ENCODE peak calls at places on chromosomes 1 and 21, in five cellular contexts. One of them, this sample, is unnamed.

GRCh38 chr1:193762276-193762675 is 575.9 kb upstream of the B3GALT2 start:
- DNase-seq in neuronal stem cell: no peak
- DNase-seq in mesenchymal stem cell: no peak
- DNase-seq in H1: no peak
- DNase-seq in IMR-90: no peak
- DNase-seq in this sample: no peak

GRCh38 chr1:19814681-19815503 is at the start of gene RNF186:
- DNase-seq in neuronal stem cell: no peak
- DNase-seq in mesenchymal stem cell: no peak
- DNase-seq in H1: no peak
- DNase-seq in IMR-90: no peak
- DNase-seq in this sample: no peak

GRCh38 chr1:3483801-3484444 is 29.5 kb downstream of the ARHGEF16 start:
- DNase-seq in neuronal stem cell: no peak
- DNase-seq in mesenchymal stem cell: peak
- DNase-seq in H1: peak
- DNase-seq in IMR-90: no peak
- DNase-seq in this sample: peak

GRCh38 chr1:35044406-35044805 is 12.7 kb upstream of the ZMYM6 start:
- DNase-seq in neuronal stem cell: no peak
- DNase-seq in mesenchymal stem cell: no peak
- DNase-seq in H1: no peak
- DNase-seq in IMR-90: no peak
- DNase-seq in this sample: no peak

GRCh38 chr1:25922633-25923567 is 16.7 kb upstream of the STMN1 start:
- DNase-seq in neuronal stem cell: peak
- DNase-seq in mesenchymal stem cell: peak
- DNase-seq in H1: peak
- DNase-seq in IMR-90: no peak
- DNase-seq in this sample: peak

GRCh38 chr21:28758042-28758882 is 234.4 kb downstream of the LTN1 start:
- DNase-seq in neuronal stem cell: no peak
- DNase-seq in mesenchymal stem cell: no peak
- DNase-seq in H1: no peak
- DNase-seq in IMR-90: no peak
- DNase-seq in this sample: no peak

GRCh38 chr1:151881479-151881878 is 27.8 kb downstream of the THEM4 start:
- DNase-seq in neuronal stem cell: no peak
- DNase-seq in mesenchymal stem cell: no peak
- DNase-seq in H1: no peak
- DNase-seq in IMR-90: no peak
- DNase-seq in this sample: no peak

GRCh38 chr1:32972814-32973428 is 8.3 kb upstream of the RNF19B start:
- DNase-seq in neuronal stem cell: peak
- DNase-seq in mesenchymal stem cell: peak
- DNase-seq in H1: peak
- DNase-seq in IMR-90: peak
- DNase-seq in this sample: peak

GRCh38 chr1:201828451-201828819 is 522 bp upstream of the IPO9 start:
- DNase-seq in neuronal stem cell: no peak
- DNase-seq in mesenchymal stem cell: peak
- DNase-seq in H1: no peak
- DNase-seq in IMR-90: peak
- DNase-seq in this sample: peak

GRCh38 chr1:200869376-200869752 is 3.4 kb upstream of the GPR25 start:
- DNase-seq in neuronal stem cell: no peak
- DNase-seq in mesenchymal stem cell: no peak
- DNase-seq in H1: no peak
- DNase-seq in IMR-90: no peak
- DNase-seq in this sample: no peak

GRCh38 chr21:44985441-44986401 is 45.9 kb downstream of the SLX9 start:
- DNase-seq in neuronal stem cell: no peak
- DNase-seq in mesenchymal stem cell: no peak
- DNase-seq in H1: no peak
- DNase-seq in IMR-90: no peak
- DNase-seq in this sample: no peak

GRCh38 chr1:229296541-229296941 is 25.6 kb downstream of the RAB4A start:
- DNase-seq in neuronal stem cell: no peak
- DNase-seq in mesenchymal stem cell: peak
- DNase-seq in H1: no peak
- DNase-seq in IMR-90: peak
- DNase-seq in this sample: peak

GRCh38 chr1:167095368-167095767 is 1.5 kb downstream of the STYXL2 start:
- DNase-seq in neuronal stem cell: no peak
- DNase-seq in mesenchymal stem cell: peak
- DNase-seq in H1: no peak
- DNase-seq in IMR-90: peak
- DNase-seq in this sample: no peak

GRCh38 chr1:84876353-84876752 is 16.7 kb downstream of the LPAR3 start:
- DNase-seq in neuronal stem cell: no peak
- DNase-seq in mesenchymal stem cell: no peak
- DNase-seq in H1: no peak
- DNase-seq in IMR-90: no peak
- DNase-seq in this sample: no peak

GRCh38 chr1:169484683-169485426 is 889 bp downstream of the SLC19A2 start:
- DNase-seq in neuronal stem cell: peak
- DNase-seq in mesenchymal stem cell: peak
- DNase-seq in H1: no peak
- DNase-seq in IMR-90: peak
- DNase-seq in this sample: peak

GRCh38 chr1:942864-943533 is 16.1 kb downstream of the NOC2L start:
- DNase-seq in neuronal stem cell: no peak
- DNase-seq in mesenchymal stem cell: peak
- DNase-seq in H1: no peak
- DNase-seq in IMR-90: peak
- DNase-seq in this sample: no peak

GRCh38 chr1:154626456-154627246 is 18.7 kb upstream of the ADAR start:
- DNase-seq in neuronal stem cell: no peak
- DNase-seq in mesenchymal stem cell: no peak
- DNase-seq in H1: no peak
- DNase-seq in IMR-90: no peak
- DNase-seq in this sample: no peak

GRCh38 chr1:156435551-156436318 is 64.8 kb downstream of the MEF2D start:
- DNase-seq in neuronal stem cell: no peak
- DNase-seq in mesenchymal stem cell: no peak
- DNase-seq in H1: no peak
- DNase-seq in IMR-90: no peak
- DNase-seq in this sample: peak

GRCh38 chr1:14733779-14734140 is 135.3 kb downstream of the KAZN start:
- DNase-seq in neuronal stem cell: no peak
- DNase-seq in mesenchymal stem cell: no peak
- DNase-seq in H1: no peak
- DNase-seq in IMR-90: no peak
- DNase-seq in this sample: no peak

GRCh38 chr1:14735861-14736260 is 137.4 kb downstream of the KAZN start:
- DNase-seq in neuronal stem cell: no peak
- DNase-seq in mesenchymal stem cell: no peak
- DNase-seq in H1: no peak
- DNase-seq in IMR-90: no peak
- DNase-seq in this sample: no peak

GRCh38 chr1:14737561-14738094 is 139.1 kb downstream of the KAZN start:
- DNase-seq in neuronal stem cell: no peak
- DNase-seq in mesenchymal stem cell: no peak
- DNase-seq in H1: no peak
- DNase-seq in IMR-90: no peak
- DNase-seq in this sample: no peak

GRCh38 chr1:14733053-14733778 is 134.7 kb downstream of the KAZN start:
- DNase-seq in neuronal stem cell: no peak
- DNase-seq in mesenchymal stem cell: peak
- DNase-seq in H1: peak
- DNase-seq in IMR-90: no peak
- DNase-seq in this sample: peak

GRCh38 chr1:14732726-14733052 is 134.2 kb downstream of the KAZN start:
- DNase-seq in neuronal stem cell: no peak
- DNase-seq in mesenchymal stem cell: no peak
- DNase-seq in H1: no peak
- DNase-seq in IMR-90: no peak
- DNase-seq in this sample: no peak
- H3K4me3 ChIP-seq in neuronal stem cell: no peak
- H3K4me3 ChIP-seq in mesenchymal stem cell: peak
- H3K4me3 ChIP-seq in H1: peak
- H3K4me3 ChIP-seq in IMR-90: no peak
- H3K4me3 ChIP-seq in this sample: no peak

GRCh38 chr1:67701876-67702275 is 16.9 kb downstream of the GADD45A start:
- DNase-seq in neuronal stem cell: no peak
- DNase-seq in mesenchymal stem cell: no peak
- DNase-seq in H1: no peak
- DNase-seq in IMR-90: no peak
- DNase-seq in this sample: no peak
- H2AK5ac ChIP-seq in neuronal stem cell: no peak
- H2AK5ac ChIP-seq in mesenchymal stem cell: no peak
- H2AK5ac ChIP-seq in H1: no peak
- H2AK5ac ChIP-seq in IMR-90: no peak
- H2AK5ac ChIP-seq in this sample: no peak

DNA sequence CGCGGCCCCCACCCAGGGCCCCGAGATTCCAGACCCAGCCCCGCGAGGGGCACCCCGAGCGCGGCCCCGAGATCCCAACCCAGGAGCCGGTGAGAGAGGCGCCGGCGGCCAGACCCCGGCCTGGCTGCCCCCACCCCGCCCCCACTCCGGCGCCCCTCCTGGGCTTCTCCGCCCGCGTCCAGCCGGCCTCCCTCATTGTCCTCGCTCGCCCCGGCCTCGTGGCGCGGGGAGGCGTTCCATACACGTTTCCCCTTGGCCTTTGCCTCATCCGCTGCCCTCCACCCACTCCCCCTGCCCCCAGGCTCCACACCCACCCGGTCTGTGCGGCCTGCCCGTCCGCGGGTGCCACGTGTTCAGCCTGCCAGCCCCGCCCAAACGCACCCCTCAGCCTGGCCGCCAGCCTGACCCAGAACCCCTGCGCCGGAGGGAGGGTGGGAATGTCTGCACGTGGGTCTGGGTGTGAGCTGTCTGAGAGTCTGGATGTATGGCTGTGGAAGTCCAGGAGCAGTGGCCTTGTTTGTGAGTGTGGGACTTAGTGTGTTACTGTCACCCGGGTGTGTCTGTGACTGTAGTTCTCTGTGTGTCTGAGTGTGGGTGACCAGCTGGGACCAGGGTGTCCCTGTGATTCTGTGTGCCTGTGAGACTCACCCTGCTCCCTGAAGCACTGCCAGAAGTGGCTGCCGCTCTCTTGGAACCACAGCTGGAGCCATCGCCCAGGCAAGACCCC is 681 bp downstream of the B4GALT2 start:
- DNase-seq in neuronal stem cell: no peak
- DNase-seq in mesenchymal stem cell: peak
- DNase-seq in H1: peak
- DNase-seq in IMR-90: peak
- DNase-seq in this sample: peak
- H3K23ac ChIP-seq in neuronal stem cell: peak
- H3K23ac ChIP-seq in mesenchymal stem cell: no peak
- H3K23ac ChIP-seq in H1: no peak
- H3K23ac ChIP-seq in IMR-90: peak
- H3K23ac ChIP-seq in this sample: no peak

GRCh38 chr21:46022551-46023107 is 41.1 kb downstream of the COL6A1 start:
- DNase-seq in neuronal stem cell: no peak
- DNase-seq in mesenchymal stem cell: no peak
- DNase-seq in H1: no peak
- DNase-seq in IMR-90: no peak
- DNase-seq in this sample: peak
- H3K4me3 ChIP-seq in neuronal stem cell: no peak
- H3K4me3 ChIP-seq in mesenchymal stem cell: peak
- H3K4me3 ChIP-seq in H1: no peak
- H3K4me3 ChIP-seq in IMR-90: no peak
- H3K4me3 ChIP-seq in this sample: no peak

GRCh38 chr1:165897326-165898303 is 70.2 kb downstream of the UCK2 start:
- DNase-seq in neuronal stem cell: no peak
- DNase-seq in mesenchymal stem cell: peak
- DNase-seq in H1: no peak
- DNase-seq in IMR-90: peak
- DNase-seq in this sample: no peak
- H2AK5ac ChIP-seq in neuronal stem cell: no peak
- H2AK5ac ChIP-seq in mesenchymal stem cell: peak
- H2AK5ac ChIP-seq in H1: no peak
- H2AK5ac ChIP-seq in IMR-90: peak
- H2AK5ac ChIP-seq in this sample: no peak

GRCh38 chr1:162364498-162364897 is 12.2 kb downstream of the SPATA46 start:
- DNase-seq in neuronal stem cell: no peak
- DNase-seq in mesenchymal stem cell: no peak
- DNase-seq in H1: no peak
- DNase-seq in IMR-90: no peak
- DNase-seq in this sample: no peak

GRCh38 chr1:162367073-162367472 is 9.6 kb downstream of the SPATA46 start:
- DNase-seq in neuronal stem cell: no peak
- DNase-seq in mesenchymal stem cell: no peak
- DNase-seq in H1: no peak
- DNase-seq in IMR-90: no peak
- DNase-seq in this sample: no peak

GRCh38 chr1:162366149-162366548 is 10.5 kb downstream of the SPATA46 start:
- DNase-seq in neuronal stem cell: no peak
- DNase-seq in mesenchymal stem cell: no peak
- DNase-seq in H1: no peak
- DNase-seq in IMR-90: no peak
- DNase-seq in this sample: no peak

GRCh38 chr1:162366671-162367070 is 10.0 kb downstream of the SPATA46 start:
- DNase-seq in neuronal stem cell: no peak
- DNase-seq in mesenchymal stem cell: no peak
- DNase-seq in H1: no peak
- DNase-seq in IMR-90: no peak
- DNase-seq in this sample: no peak

GRCh38 chr1:162365284-162366041 is 11.2 kb downstream of the SPATA46 start:
- DNase-seq in neuronal stem cell: no peak
- DNase-seq in mesenchymal stem cell: no peak
- DNase-seq in H1: no peak
- DNase-seq in IMR-90: no peak
- DNase-seq in this sample: no peak
- H3K23ac ChIP-seq in neuronal stem cell: no peak
- H3K23ac ChIP-seq in mesenchymal stem cell: no peak
- H3K23ac ChIP-seq in H1: no peak
- H3K23ac ChIP-seq in IMR-90: no peak
- H3K23ac ChIP-seq in this sample: no peak